ENCODE peak calls at places on chromosomes 5 and 9, in four cellular contexts. G is stimulated activated CD8-positive, alpha-beta memory T cell treated with anti-CD3 and anti-CD28 coated beads, Interleukin-12 subunit alpha, Interleukin-12 subunit beta, amount 100 ng/mL, for 1 hour; M is heart right ventricle; E is mucosa of gallbladder. Y is an unnamed sample.
A peak's percentile ranks its signal among the peaks of the same experiment; 100 is the strongest.

GRCh38 chr5:83711982-83712601 is 8.6 kb downstream of the HAPLN1 start:
- DNase-seq in G (peak; percentile 8), M (peak; percentile 11), E (peak; percentile 52), Y (peak; percentile 54)

GRCh38 chr9:115250646-115251045 is 132.7 kb upstream of the TNC start:
- DNase-seq in G (no peak), M (no peak), E (no peak), Y (no peak)

GRCh38 chr5:27011274-27011673 is 27.1 kb downstream of the CDH9 start:
- DNase-seq in G (no peak), M (no peak), E (no peak), Y (no peak)

GRCh38 chr5:153617190-153617589 is 126.7 kb downstream of the GRIA1 start:
- DNase-seq in G (no peak), M (no peak), E (no peak), Y (no peak)

GRCh38 chr5:38497946-38498345 is 58.5 kb downstream of the LIFR start:
- DNase-seq in G (no peak), M (no peak), E (no peak), Y (no peak)

GRCh38 chr5:82176115-82176514 is 102.0 kb downstream of the RPS23 start:
- DNase-seq in G (no peak), M (no peak), E (no peak), Y (no peak)

GRCh38 chr5:178428341-178429155 is 161.6 kb downstream of the COL23A1 start:
- DNase-seq in G (no peak), M (peak; percentile 58), E (peak; percentile 9), Y (no peak)

GRCh38 chr9:16207161-16207560 is 654.3 kb downstream of the CCDC171 start:
- DNase-seq in G (no peak), M (peak; percentile 34), E (no peak), Y (no peak)

GRCh38 chr5:171617787-171618690 is 167.6 kb upstream of the SMIM23 start:
- DNase-seq in G (no peak), M (no peak), E (no peak), Y (no peak)

GRCh38 chr5:39896104-39896503 is 471.3 kb upstream of the DAB2 start:
- DNase-seq in G (no peak), M (no peak), E (no peak), Y (no peak)

GRCh38 chr5:169695025-169695625 is 58.0 kb downstream of the DOCK2 start:
- DNase-seq in G (no peak), M (no peak), E (no peak), Y (no peak)

GRCh38 chr5:81601912-81602311 is 149.0 kb downstream of the SSBP2 start:
- DNase-seq in G (no peak), M (no peak), E (no peak), Y (no peak)

GRCh38 chr5:175885813-175886212 is 14.4 kb downstream of the CPLX2 start:
- DNase-seq in G (no peak), M (no peak), E (no peak), Y (no peak)

GRCh38 chr9:89179535-89179919 is 909 bp upstream of the SHC3 start:
- DNase-seq in G (no peak), M (no peak), E (no peak), Y (peak; percentile 22)

GRCh38 chr5:107636555-107636954 is 34.2 kb downstream of the EFNA5 start:
- DNase-seq in G (no peak), M (no peak), E (no peak), Y (no peak)

GRCh38 chr5:78659114-78659513 is 10.5 kb upstream of the LHFPL2 start:
- DNase-seq in G (no peak), M (peak; percentile 37), E (no peak), Y (no peak)

GRCh38 chr9:76594764-76595410 is 135.9 kb downstream of the GCNT1 start:
- DNase-seq in G (no peak), M (no peak), E (no peak), Y (no peak)

GRCh38 chr5:135750506-135750905 is 84.0 kb upstream of the SLC25A48 start:
- DNase-seq in G (no peak), M (no peak), E (no peak), Y (no peak)

GRCh38 chr9:112384690-112385089 is 4.8 kb downstream of the HSDL2 start:
- DNase-seq in G (no peak), M (no peak), E (no peak), Y (no peak)

GRCh38 chr5:140157032-140157781 is 17.8 kb upstream of the CYSTM1 start:
- DNase-seq in G (peak; percentile 80), M (peak; percentile 91), E (peak; percentile 91), Y (peak; percentile 86)

GRCh38 chr5:13029211-13029610 is 915.3 kb downstream of the DNAH5 start:
- DNase-seq in G (no peak), M (no peak), E (no peak), Y (no peak)

GRCh38 chr5:51380603-51381207 is 2.5 kb upstream of the ISL1 start:
- DNase-seq in G (no peak), M (no peak), E (no peak), Y (peak; percentile 54)

GRCh38 chr5:96629774-96630173 is 32.4 kb upstream of the CAST start:
- DNase-seq in G (no peak), M (no peak), E (no peak), Y (no peak)

GRCh38 chr9:133440884-133441283 is 18.7 kb downstream of the ADAMTS13 start:
- DNase-seq in G (no peak), M (no peak), E (no peak), Y (no peak)

GRCh38 chr5:127012933-127013332 is 17.4 kb downstream of the MARCHF3 start:
- DNase-seq in G (no peak), M (no peak), E (no peak), Y (no peak)

GRCh38 chr9:101727621-101728524 is 10.6 kb downstream of the GRIN3A start:
- DNase-seq in G (no peak), M (no peak), E (no peak), Y (peak; percentile 54)

GRCh38 chr9:71769175-71770165 is 1.2 kb upstream of the CEMIP2 start:
- DNase-seq in G (peak; percentile 52), M (peak; percentile 78), E (peak; percentile 74), Y (peak; percentile 85)

GRCh38 chr5:176368726-176369125 is 3.4 kb downstream of the ARL10 start:
- DNase-seq in G (no peak), M (no peak), E (no peak), Y (no peak)

GRCh38 chr9:112887377-112887776 is 3.3 kb downstream of the SLC46A2 start:
- DNase-seq in G (no peak), M (no peak), E (no peak), Y (no peak)

GRCh38 chr9:117268847-117269452 is 145.9 kb downstream of the ASTN2 start:
- DNase-seq in G (no peak), M (no peak), E (no peak), Y (no peak)

GRCh38 chr5:179344301-179345178 is 721 bp downstream of the ADAMTS2 start:
- DNase-seq in G (no peak), M (no peak), E (no peak), Y (no peak)

GRCh38 chr9:95028855-95029219 is 288.7 kb downstream of the FANCC start:
- DNase-seq in G (no peak), M (no peak), E (no peak), Y (no peak)

GRCh38 chr5:16834029-16834428 is 102.1 kb downstream of the MYO10 start:
- DNase-seq in G (no peak), M (no peak), E (no peak), Y (no peak)

GRCh38 chr5:88760512-88760911 is 122.5 kb downstream of the MEF2C start:
- DNase-seq in G (no peak), M (no peak), E (no peak), Y (no peak)

GRCh38 chr5:36928947-36929346 is 52.4 kb downstream of the NIPBL start:
- DNase-seq in G (no peak), M (no peak), E (no peak), Y (peak; percentile 45)

GRCh38 chr9:129166962-129167557 is 11.0 kb downstream of the IER5L start:
- DNase-seq in G (no peak), M (peak; percentile 79), E (peak; percentile 87), Y (peak; percentile 83)

GRCh38 chr5:16791036-16791705 is 144.9 kb downstream of the MYO10 start:
- DNase-seq in G (no peak), M (peak; percentile 17), E (peak; percentile 33), Y (peak; percentile 63)

GRCh38 chr5:8473016-8473415 is 604.1 kb downstream of the MTRR start:
- DNase-seq in G (no peak), M (no peak), E (no peak), Y (no peak)

GRCh38 chr9:89687216-89687615 is 82.4 kb downstream of the GADD45G start:
- DNase-seq in G (no peak), M (no peak), E (no peak), Y (no peak)